ENCODE peak calls at places on chromosomes 6 and 20, in five cellular contexts. Q is T47D; T is head of caudate nucleus; D is mammary epithelial cell; A is CD4-positive, alpha-beta memory T cell. Z is an unnamed sample.

GRCh38 chr6:99521557-99522286 is 6.5 kb upstream of the USP45 start:
- DNase-seq in Q (peak), D (peak), A (no peak), T (no peak), Z (no peak)

GRCh38 chr6:122645256-122645655 is 35.1 kb downstream of the PKIB start:
- DNase-seq in D (no peak), Q (no peak), A (no peak), T (no peak), Z (no peak)

GRCh38 chr6:165820407-165820806 is 157.4 kb upstream of the PDE10A start:
- DNase-seq in A (no peak), T (no peak), D (no peak), Q (no peak), Z (no peak)

GRCh38 chr6:11890849-11891248 is 112.2 kb upstream of the ADTRP start:
- DNase-seq in T (no peak), D (no peak), A (no peak), Q (no peak), Z (no peak)

GRCh38 chr6:137112067-137112355 is 61.4 kb downstream of the IL22RA2 start:
- DNase-seq in T (no peak), A (no peak), D (peak), Q (no peak), Z (no peak)

GRCh38 chr6:156816505-156816904 is 39.3 kb downstream of the ARID1B start:
- DNase-seq in A (no peak), T (no peak), Q (no peak), D (no peak), Z (no peak)

GRCh38 chr6:34189806-34190503 is 44.1 kb upstream of the GRM4 start:
- DNase-seq in T (peak), A (peak), D (no peak), Q (no peak), Z (peak)

GRCh38 chr6:84576029-84576428 is 188.4 kb downstream of the TBX18 start:
- DNase-seq in A (no peak), Q (no peak), T (no peak), D (no peak), Z (no peak)

GRCh38 chr6:139550361-139550760 is 175.9 kb upstream of the CITED2 start:
- DNase-seq in A (no peak), D (no peak), Q (peak), T (no peak), Z (no peak)

GRCh38 chr6:35318200-35318844 is 20.7 kb downstream of the DEF6 start:
- DNase-seq in T (peak), D (no peak), Q (peak), A (no peak), Z (peak)

GRCh38 chr20:44621939-44622338 is 29.6 kb downstream of the ADA start:
- DNase-seq in Q (no peak), T (no peak), A (no peak), D (no peak), Z (no peak)

GRCh38 chr6:41488392-41489129 is 57.6 kb upstream of the FOXP4 start:
- DNase-seq in A (no peak), D (peak), Q (no peak), T (no peak), Z (peak)

GRCh38 chr6:106159531-106159940 is 73.4 kb downstream of the PRDM1 start:
- DNase-seq in T (no peak), Q (no peak), D (peak), A (no peak), Z (no peak)

GRCh38 chr6:68468244-68468884 is 166.7 kb upstream of the ADGRB3 start:
- DNase-seq in Q (peak), T (no peak), D (no peak), A (no peak), Z (no peak)

GRCh38 chr6:16224409-16224808 is 14.0 kb upstream of the GMPR start:
- DNase-seq in D (no peak), Q (no peak), T (no peak), A (no peak), Z (no peak)

GRCh38 chr20:21705466-21706344 is at the start of gene PAX1:
- DNase-seq in T (no peak), D (no peak), Q (no peak), A (no peak), Z (no peak)

GRCh38 chr6:127516676-127517273 is 2.4 kb downstream of the MTCL3 start:
- DNase-seq in T (peak), D (peak), A (peak), Q (peak), Z (no peak)

GRCh38 chr6:11650711-11651110 is 113.2 kb downstream of the TMEM170B start:
- DNase-seq in Q (no peak), D (no peak), T (no peak), A (no peak), Z (no peak)

GRCh38 chr20:31862506-31862905 is 7.8 kb downstream of the DUSP15 start:
- DNase-seq in T (no peak), Q (no peak), A (no peak), D (no peak), Z (peak)

GRCh38 chr20:2706688-2707352 is 14.2 kb downstream of the EBF4 start:
- DNase-seq in T (no peak), D (no peak), A (no peak), Q (no peak), Z (no peak)